ENCODE peak calls at places on chromosomes 16 and 17, in seven cellular contexts. One of them, this sample, is unnamed.

GRCh38 chr16:9992441-9992840 is 189.8 kb downstream of the GRIN2A start:
- DNase-seq in bronchial epithelial cell: no peak
- DNase-seq in astrocyte: no peak
- DNase-seq in kidney epithelial cell: no peak
- DNase-seq in cardiac fibroblast: no peak
- DNase-seq in colonic mucosa: no peak
- DNase-seq in Peyer's patch: no peak
- DNase-seq in this sample: no peak

GRCh38 chr17:6796017-6796886 is 20.2 kb downstream of the FBXO39 start:
- DNase-seq in colonic mucosa: no peak
- DNase-seq in bronchial epithelial cell: peak
- DNase-seq in kidney epithelial cell: no peak
- DNase-seq in astrocyte: no peak
- DNase-seq in Peyer's patch: no peak
- DNase-seq in cardiac fibroblast: no peak
- DNase-seq in this sample: no peak

GRCh38 chr17:49585422-49586027 is 9.9 kb downstream of the NXPH3 start:
- DNase-seq in Peyer's patch: no peak
- DNase-seq in astrocyte: no peak
- DNase-seq in kidney epithelial cell: no peak
- DNase-seq in cardiac fibroblast: peak
- DNase-seq in bronchial epithelial cell: no peak
- DNase-seq in colonic mucosa: no peak
- DNase-seq in this sample: no peak

GRCh38 chr16:48901712-48902374 is 291.9 kb upstream of the N4BP1 start:
- DNase-seq in astrocyte: no peak
- DNase-seq in cardiac fibroblast: no peak
- DNase-seq in colonic mucosa: no peak
- DNase-seq in kidney epithelial cell: no peak
- DNase-seq in bronchial epithelial cell: no peak
- DNase-seq in Peyer's patch: no peak
- DNase-seq in this sample: no peak

GRCh38 chr16:50266337-50267091 is at the start of gene ADCY7:
- DNase-seq in colonic mucosa: peak
- DNase-seq in Peyer's patch: peak
- DNase-seq in bronchial epithelial cell: peak
- DNase-seq in cardiac fibroblast: peak
- DNase-seq in astrocyte: peak
- DNase-seq in kidney epithelial cell: peak
- DNase-seq in this sample: no peak

GRCh38 chr17:54864636-54865420 is 35.8 kb upstream of the TOM1L1 start:
- DNase-seq in Peyer's patch: no peak
- DNase-seq in bronchial epithelial cell: no peak
- DNase-seq in cardiac fibroblast: no peak
- DNase-seq in kidney epithelial cell: no peak
- DNase-seq in colonic mucosa: no peak
- DNase-seq in astrocyte: no peak
- DNase-seq in this sample: no peak

GRCh38 chr17:66526827-66527226 is 224.4 kb downstream of the PRKCA start:
- DNase-seq in kidney epithelial cell: no peak
- DNase-seq in bronchial epithelial cell: no peak
- DNase-seq in Peyer's patch: no peak
- DNase-seq in astrocyte: no peak
- DNase-seq in cardiac fibroblast: no peak
- DNase-seq in colonic mucosa: no peak
- DNase-seq in this sample: no peak

GRCh38 chr16:9075299-9076071 is 16.0 kb upstream of the HAPSTR1 start:
- DNase-seq in kidney epithelial cell: no peak
- DNase-seq in colonic mucosa: no peak
- DNase-seq in astrocyte: no peak
- DNase-seq in bronchial epithelial cell: no peak
- DNase-seq in Peyer's patch: no peak
- DNase-seq in cardiac fibroblast: no peak
- DNase-seq in this sample: no peak

GRCh38 chr17:78242024-78242742 is 10.8 kb downstream of the TMEM235 start:
- DNase-seq in bronchial epithelial cell: no peak
- DNase-seq in cardiac fibroblast: no peak
- DNase-seq in kidney epithelial cell: no peak
- DNase-seq in colonic mucosa: no peak
- DNase-seq in Peyer's patch: peak
- DNase-seq in astrocyte: no peak
- DNase-seq in this sample: no peak

GRCh38 chr16:75477680-75478473 is 13.4 kb upstream of the TMEM170A start:
- DNase-seq in cardiac fibroblast: no peak
- DNase-seq in Peyer's patch: no peak
- DNase-seq in bronchial epithelial cell: peak
- DNase-seq in astrocyte: no peak
- DNase-seq in kidney epithelial cell: no peak
- DNase-seq in colonic mucosa: no peak
- DNase-seq in this sample: no peak

GRCh38 chr17:78040561-78041400 is 82.3 kb downstream of the TNRC6C start:
- DNase-seq in Peyer's patch: peak
- DNase-seq in astrocyte: peak
- DNase-seq in bronchial epithelial cell: peak
- DNase-seq in cardiac fibroblast: peak
- DNase-seq in colonic mucosa: peak
- DNase-seq in kidney epithelial cell: no peak
- DNase-seq in this sample: no peak

GRCh38 chr16:69408451-69408850 is 16.0 kb upstream of the CYB5B start:
- DNase-seq in colonic mucosa: peak
- DNase-seq in astrocyte: no peak
- DNase-seq in bronchial epithelial cell: peak
- DNase-seq in Peyer's patch: no peak
- DNase-seq in kidney epithelial cell: no peak
- DNase-seq in cardiac fibroblast: no peak
- DNase-seq in this sample: no peak

GRCh38 chr17:57946798-57947358 is 8.3 kb downstream of the CUEDC1 start:
- DNase-seq in bronchial epithelial cell: peak
- DNase-seq in kidney epithelial cell: no peak
- DNase-seq in astrocyte: peak
- DNase-seq in colonic mucosa: peak
- DNase-seq in cardiac fibroblast: peak
- DNase-seq in Peyer's patch: peak
- DNase-seq in this sample: no peak

GRCh38 chr16:30895592-30896202 is 717 bp upstream of the CTF1 start:
- DNase-seq in bronchial epithelial cell: no peak
- DNase-seq in astrocyte: no peak
- DNase-seq in colonic mucosa: no peak
- DNase-seq in Peyer's patch: no peak
- DNase-seq in cardiac fibroblast: no peak
- DNase-seq in kidney epithelial cell: no peak
- DNase-seq in this sample: no peak
- H3K4me3 ChIP-seq in bronchial epithelial cell: peak
- H3K4me3 ChIP-seq in astrocyte: peak
- H3K4me3 ChIP-seq in colonic mucosa: no peak
- H3K4me3 ChIP-seq in Peyer's patch: peak
- H3K4me3 ChIP-seq in cardiac fibroblast: no peak
- H3K4me3 ChIP-seq in kidney epithelial cell: no peak
- H3K4me3 ChIP-seq in this sample: peak

DNA sequence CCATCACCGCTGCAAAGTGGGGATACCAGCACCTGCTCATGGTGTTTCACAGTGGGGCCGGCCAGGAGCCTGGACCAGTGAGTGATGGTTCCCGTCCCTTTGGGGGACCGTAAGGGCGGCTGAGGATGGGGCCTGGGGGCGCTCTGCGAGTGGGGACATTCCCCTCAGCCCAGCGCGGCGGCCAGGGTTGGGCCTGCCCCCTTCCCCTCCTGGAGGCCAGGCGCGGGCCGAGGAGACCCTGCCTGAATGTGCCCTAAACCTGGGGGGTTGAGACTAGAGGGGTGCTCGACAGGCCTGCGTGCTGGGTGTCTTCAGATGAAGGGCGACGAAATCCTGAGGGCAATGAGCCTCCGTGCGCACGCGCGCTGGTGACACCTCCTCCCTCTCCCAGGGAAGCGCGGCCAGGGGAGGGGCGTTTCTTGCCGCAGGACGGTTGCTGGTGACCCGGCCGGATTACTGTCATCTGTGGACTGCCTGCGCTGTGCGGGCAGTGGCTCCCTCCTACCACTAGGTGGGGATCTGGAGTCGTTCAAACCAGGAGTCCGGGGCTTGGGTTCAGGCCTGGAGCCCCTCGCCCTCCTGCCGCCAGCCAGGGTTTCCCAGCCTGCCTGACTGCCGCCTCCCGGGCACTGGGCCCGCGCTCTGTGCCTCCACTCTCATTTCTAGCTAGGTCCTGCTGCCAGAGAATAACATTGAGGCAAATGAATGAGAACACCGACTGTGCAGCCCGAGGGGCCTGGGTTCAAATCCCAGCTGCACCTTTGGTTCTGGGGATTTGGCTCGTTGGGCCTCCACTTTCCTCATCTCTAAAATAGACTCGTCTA is 17.1 kb downstream of the TBX2 start:
- DNase-seq in cardiac fibroblast: peak
- DNase-seq in bronchial epithelial cell: peak
- DNase-seq in astrocyte: peak
- DNase-seq in colonic mucosa: peak
- DNase-seq in kidney epithelial cell: peak
- DNase-seq in Peyer's patch: peak
- DNase-seq in this sample: no peak
- TF ChIP-seq CTCF in cardiac fibroblast: peak
- TF ChIP-seq CTCF in bronchial epithelial cell: peak
- TF ChIP-seq CTCF in astrocyte: peak
- TF ChIP-seq CTCF in colonic mucosa: peak
- TF ChIP-seq CTCF in kidney epithelial cell: peak
- TF ChIP-seq CTCF in Peyer's patch: peak
- TF ChIP-seq CTCF in this sample: peak

GRCh38 chr17:35795871-35796265 is 427 bp upstream of the MMP28 start:
- DNase-seq in astrocyte: no peak
- DNase-seq in colonic mucosa: no peak
- DNase-seq in bronchial epithelial cell: no peak
- DNase-seq in cardiac fibroblast: no peak
- DNase-seq in Peyer's patch: no peak
- DNase-seq in kidney epithelial cell: no peak
- DNase-seq in this sample: no peak
- H3K4me3 ChIP-seq in astrocyte: peak
- H3K4me3 ChIP-seq in colonic mucosa: peak
- H3K4me3 ChIP-seq in bronchial epithelial cell: peak
- H3K4me3 ChIP-seq in cardiac fibroblast: peak
- H3K4me3 ChIP-seq in Peyer's patch: peak
- H3K4me3 ChIP-seq in kidney epithelial cell: peak
- H3K4me3 ChIP-seq in this sample: peak

GRCh38 chr16:57644383-57645014 is 16.1 kb downstream of the ADGRG1 start:
- DNase-seq in cardiac fibroblast: no peak
- DNase-seq in bronchial epithelial cell: no peak
- DNase-seq in kidney epithelial cell: no peak
- DNase-seq in Peyer's patch: no peak
- DNase-seq in astrocyte: no peak
- DNase-seq in colonic mucosa: no peak
- DNase-seq in this sample: no peak

GRCh38 chr16:57647136-57647875 is 18.9 kb downstream of the ADGRG1 start:
- DNase-seq in bronchial epithelial cell: no peak
- DNase-seq in astrocyte: no peak
- DNase-seq in cardiac fibroblast: no peak
- DNase-seq in kidney epithelial cell: no peak
- DNase-seq in colonic mucosa: no peak
- DNase-seq in Peyer's patch: no peak
- DNase-seq in this sample: no peak

GRCh38 chr16:57643902-57644301 is 15.5 kb downstream of the ADGRG1 start:
- DNase-seq in astrocyte: no peak
- DNase-seq in kidney epithelial cell: no peak
- DNase-seq in colonic mucosa: no peak
- DNase-seq in bronchial epithelial cell: no peak
- DNase-seq in Peyer's patch: no peak
- DNase-seq in cardiac fibroblast: no peak
- DNase-seq in this sample: no peak

GRCh38 chr16:57646388-57647039 is 18.1 kb downstream of the ADGRG1 start:
- DNase-seq in astrocyte: no peak
- DNase-seq in colonic mucosa: no peak
- DNase-seq in cardiac fibroblast: no peak
- DNase-seq in bronchial epithelial cell: no peak
- DNase-seq in Peyer's patch: no peak
- DNase-seq in kidney epithelial cell: no peak
- DNase-seq in this sample: no peak

GRCh38 chr16:57645691-57646387 is 17.4 kb downstream of the ADGRG1 start:
- DNase-seq in cardiac fibroblast: peak
- DNase-seq in kidney epithelial cell: no peak
- DNase-seq in astrocyte: no peak
- DNase-seq in bronchial epithelial cell: peak
- DNase-seq in Peyer's patch: no peak
- DNase-seq in colonic mucosa: no peak
- DNase-seq in this sample: no peak
- TF ChIP-seq CTCF in cardiac fibroblast: no peak
- TF ChIP-seq CTCF in kidney epithelial cell: no peak
- TF ChIP-seq CTCF in astrocyte: no peak
- TF ChIP-seq CTCF in bronchial epithelial cell: no peak
- TF ChIP-seq CTCF in Peyer's patch: no peak
- TF ChIP-seq CTCF in colonic mucosa: no peak
- TF ChIP-seq CTCF in this sample: no peak

GRCh38 chr17:41691031-41691777 is 2.5 kb downstream of the EIF1 start:
- DNase-seq in kidney epithelial cell: no peak
- DNase-seq in cardiac fibroblast: peak
- DNase-seq in astrocyte: no peak
- DNase-seq in colonic mucosa: no peak
- DNase-seq in bronchial epithelial cell: no peak
- DNase-seq in Peyer's patch: no peak
- DNase-seq in this sample: no peak
- H3K4me3 ChIP-seq in kidney epithelial cell: no peak
- H3K4me3 ChIP-seq in cardiac fibroblast: no peak
- H3K4me3 ChIP-seq in astrocyte: peak
- H3K4me3 ChIP-seq in colonic mucosa: no peak
- H3K4me3 ChIP-seq in bronchial epithelial cell: no peak
- H3K4me3 ChIP-seq in Peyer's patch: peak
- H3K4me3 ChIP-seq in this sample: peak

GRCh38 chr17:18247613-18248001 is 10.9 kb downstream of the FLII start:
- DNase-seq in colonic mucosa: peak
- DNase-seq in kidney epithelial cell: no peak
- DNase-seq in cardiac fibroblast: no peak
- DNase-seq in bronchial epithelial cell: no peak
- DNase-seq in Peyer's patch: no peak
- DNase-seq in astrocyte: no peak
- DNase-seq in this sample: no peak

GRCh38 chr17:18248811-18249210 is 9.7 kb downstream of the FLII start:
- DNase-seq in cardiac fibroblast: no peak
- DNase-seq in Peyer's patch: no peak
- DNase-seq in bronchial epithelial cell: no peak
- DNase-seq in colonic mucosa: no peak
- DNase-seq in astrocyte: no peak
- DNase-seq in kidney epithelial cell: no peak
- DNase-seq in this sample: no peak

GRCh38 chr17:18246880-18247612 is 11.5 kb downstream of the FLII start:
- DNase-seq in colonic mucosa: peak
- DNase-seq in cardiac fibroblast: peak
- DNase-seq in Peyer's patch: peak
- DNase-seq in kidney epithelial cell: no peak
- DNase-seq in astrocyte: no peak
- DNase-seq in bronchial epithelial cell: peak
- DNase-seq in this sample: no peak

GRCh38 chr17:18250259-18250658 is 8.3 kb downstream of the FLII start:
- DNase-seq in astrocyte: no peak
- DNase-seq in cardiac fibroblast: no peak
- DNase-seq in kidney epithelial cell: no peak
- DNase-seq in bronchial epithelial cell: peak
- DNase-seq in colonic mucosa: peak
- DNase-seq in Peyer's patch: no peak
- DNase-seq in this sample: no peak

DNA sequence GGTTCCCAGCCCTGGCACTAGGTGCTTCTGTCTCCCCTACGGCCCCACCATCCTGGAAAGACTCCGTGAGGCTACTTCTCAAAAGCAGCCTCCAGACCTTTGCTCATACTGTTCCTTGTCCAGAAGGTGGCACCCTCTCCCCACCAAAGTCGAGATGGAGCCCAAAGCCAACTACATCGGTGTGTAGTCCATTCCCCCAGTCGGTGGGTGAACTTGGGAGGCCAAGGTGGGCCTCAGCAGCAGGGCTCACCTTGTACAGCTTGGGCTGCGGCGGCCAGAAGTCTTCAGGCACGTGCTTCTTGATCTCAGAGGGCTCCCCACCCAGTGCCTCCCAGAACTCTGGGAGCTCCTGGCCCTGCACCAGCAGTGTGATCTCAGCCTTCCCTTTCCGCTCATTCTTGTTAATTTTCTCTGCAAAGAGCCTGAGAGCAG is 10.2 kb downstream of the FLII start:
- DNase-seq in cardiac fibroblast: peak
- DNase-seq in bronchial epithelial cell: peak
- DNase-seq in astrocyte: peak
- DNase-seq in colonic mucosa: peak
- DNase-seq in kidney epithelial cell: no peak
- DNase-seq in Peyer's patch: peak
- DNase-seq in this sample: no peak
- TF ChIP-seq CTCF in cardiac fibroblast: peak
- TF ChIP-seq CTCF in bronchial epithelial cell: peak
- TF ChIP-seq CTCF in astrocyte: peak
- TF ChIP-seq CTCF in colonic mucosa: peak
- TF ChIP-seq CTCF in kidney epithelial cell: peak
- TF ChIP-seq CTCF in Peyer's patch: peak
- TF ChIP-seq CTCF in this sample: peak